ENCODE peak calls at places on chromosome 17, in eight cellular contexts. U, S, D, H, Z, J, F and I are unnamed samples.

GRCh38 chr17:57782642-57783337 is 37.7 kb upstream of the CCDC182 start:
- DNase-seq in J (no peak), Z (no peak), F (no peak), U (no peak), H (peak; percentile 57), D (no peak), S (no peak), I (no peak)

GRCh38 chr17:82204831-82205719 is 7.6 kb downstream of the CCDC57 start:
- DNase-seq in D (peak; percentile 84), H (peak; percentile 61), F (no peak), U (peak; percentile 63), J (peak; percentile 95), Z (no peak), S (no peak), I (no peak)

GRCh38 chr17:57972151-57972550 is 15.9 kb downstream of the VEZF1 start:
- DNase-seq in J (no peak), H (no peak), Z (no peak), D (no peak), U (no peak), S (no peak), F (no peak), I (no peak)

GRCh38 chr17:68684860-68685493 is 83.8 kb upstream of the FAM20A start:
- DNase-seq in H (no peak), S (peak; percentile 31), U (peak; percentile 70), J (peak; percentile 54), Z (no peak), D (no peak), F (no peak), I (no peak)

GRCh38 chr17:68085751-68086445 is 50.4 kb downstream of the KPNA2 start:
- DNase-seq in U (no peak), H (no peak), J (no peak), Z (peak; percentile 85), F (no peak), D (no peak), S (no peak), I (no peak)

GRCh38 chr17:28849281-28849680 is 5.5 kb upstream of the ERAL1 start:
- DNase-seq in J (peak; percentile 33), F (no peak), D (no peak), S (no peak), U (no peak), H (no peak), Z (no peak), I (no peak)

GRCh38 chr17:489758-490329 is 137.2 kb upstream of the RPH3AL start:
- DNase-seq in S (no peak), U (peak; percentile 57), D (peak; percentile 66), F (peak; percentile 38), J (peak; percentile 75), Z (peak; percentile 51), H (peak; percentile 76), I (no peak)

GRCh38 chr17:67754001-67754400 is 36.3 kb downstream of the NOL11 start:
- DNase-seq in U (no peak), Z (no peak), F (no peak), S (no peak), H (no peak), J (no peak), D (no peak), I (no peak)

GRCh38 chr17:80071116-80071980 is 30.0 kb upstream of the GAA start:
- DNase-seq in H (peak; percentile 90), Z (peak; percentile 54), J (peak; percentile 56), U (peak; percentile 75), D (no peak), F (peak; percentile 72), S (peak; percentile 52), I (peak; percentile 43)

GRCh38 chr17:80426671-80427326 is 11.8 kb downstream of the ENDOV start:
- DNase-seq in Z (peak; percentile 66), S (peak; percentile 61), H (peak; percentile 88), U (peak; percentile 68), D (peak; percentile 72), F (peak; percentile 62), J (peak; percentile 83), I (peak; percentile 66)

GRCh38 chr17:50533720-50534148 is 1.2 kb downstream of the EPN3 start:
- DNase-seq in F (peak; percentile 61), D (no peak), U (peak; percentile 77), S (no peak), H (peak; percentile 95), J (peak; percentile 54), Z (peak; percentile 94), I (peak; percentile 79)
- H3K4me3 ChIP-seq in F (peak overlapping the region; percentile 10), D (no peak overlapping the region), U (no peak overlapping the region), S (no peak overlapping the region), H (no peak overlapping the region), J (peak overlapping the region; percentile 52), Z (peak overlapping the region; percentile 57), I (peak overlapping the region; percentile 71)

DNA sequence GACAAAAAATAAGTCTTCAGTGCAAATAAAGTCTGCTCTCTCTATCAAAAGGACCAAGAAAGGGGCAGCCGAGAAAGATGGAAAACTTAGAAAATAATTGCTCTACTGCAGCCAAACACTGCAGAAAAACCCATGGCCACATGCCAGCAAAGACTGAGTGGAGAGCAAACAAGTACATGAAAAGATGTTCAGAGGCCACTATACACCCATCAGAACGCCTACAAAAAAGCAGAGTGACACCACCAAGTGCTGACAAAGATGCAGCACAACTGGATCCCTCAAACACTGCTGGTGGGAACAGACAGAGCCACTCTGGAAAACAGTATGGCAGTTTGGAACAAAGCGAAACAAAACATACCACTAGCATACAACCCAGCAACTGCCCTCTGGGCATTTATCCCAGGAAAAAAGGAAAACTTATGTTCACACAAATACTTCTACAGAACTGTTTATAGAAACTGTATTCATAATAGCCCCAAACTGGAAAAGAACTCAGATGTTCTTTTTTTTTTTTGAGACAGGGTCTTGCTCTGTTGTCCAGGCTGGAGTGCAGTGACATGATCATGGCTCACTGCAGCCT is 36.7 kb downstream of the KIAA0753 start:
- DNase-seq in H (peak; percentile 66), S (peak; percentile 22), J (no peak), D (no peak), F (peak; percentile 19), U (peak; percentile 36), Z (no peak), I (no peak)
- H3K27ac ChIP-seq in H (no peak overlapping the region), S (no peak overlapping the region), J (no peak overlapping the region), D (no peak overlapping the region), F (no peak overlapping the region), U (no peak overlapping the region), Z (no peak overlapping the region), I (no peak overlapping the region)

DNA sequence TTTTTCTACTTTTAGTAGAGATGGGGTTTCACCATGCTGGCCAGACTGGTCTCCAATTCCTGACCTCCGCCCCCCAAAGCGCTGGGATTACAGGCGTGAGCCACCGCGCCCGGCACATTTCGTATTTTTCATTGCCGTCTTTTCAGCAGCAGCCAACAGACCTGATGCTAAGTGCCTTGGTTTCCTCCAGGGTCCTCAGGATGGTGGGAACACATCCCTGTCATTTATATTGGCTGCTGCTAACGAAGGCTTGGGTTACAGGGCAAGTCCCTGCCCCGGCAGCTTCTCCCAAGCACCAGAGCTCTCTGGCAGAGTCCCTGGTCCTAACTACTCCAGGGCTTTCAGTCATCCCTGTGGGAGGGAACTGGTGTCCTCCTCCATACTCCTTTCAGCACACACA is 1.5 kb upstream of the RNF157 start:
- DNase-seq in U (no peak), F (no peak), D (no peak), Z (no peak), H (no peak), J (no peak), S (no peak), I (no peak)
- H3K27me3 ChIP-seq in U (peaks cover 29% of the 10 kb centered on the region), F (peaks cover 55% of the 10 kb centered on the region), D (no peaks in the 10 kb centered on the region), Z (no peaks in the 10 kb centered on the region), H (no peaks in the 10 kb centered on the region), J (peaks cover 37% of the 10 kb centered on the region), S (peaks cover 68% of the 10 kb centered on the region), I (no peaks in the 10 kb centered on the region)

DNA sequence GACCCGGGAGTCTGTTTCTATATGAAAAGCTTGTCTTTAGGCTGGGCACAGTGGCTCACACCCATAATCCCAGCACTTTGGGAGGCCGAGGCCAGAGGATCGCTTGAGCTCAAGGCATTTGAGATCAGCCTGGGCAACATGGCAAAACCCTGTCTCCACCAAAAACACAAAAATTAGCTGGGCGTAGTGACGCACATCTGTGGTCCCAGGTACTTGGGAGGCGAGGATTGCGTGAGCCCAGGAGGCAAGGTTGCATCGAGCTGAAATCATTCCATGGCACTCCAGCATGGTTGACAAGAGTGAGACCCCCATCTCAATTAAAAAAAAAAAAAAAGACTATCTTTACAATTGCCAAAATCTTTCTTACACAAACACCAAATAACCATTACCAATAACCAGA is 22.7 kb upstream of the RFFL start:
- DNase-seq in S (no peak), J (no peak), U (no peak), Z (no peak), D (no peak), F (no peak), H (no peak), I (no peak)
- H3K4me3 ChIP-seq in S (no peak overlapping the region), J (no peak overlapping the region), U (no peak overlapping the region), Z (no peak overlapping the region), D (no peak overlapping the region), F (no peak overlapping the region), H (no peak overlapping the region), I (no peak overlapping the region)

GRCh38 chr17:2949469-2950044 is 113.8 kb downstream of the OR1D5 start:
- DNase-seq in J (peak; percentile 94), U (peak; percentile 59), D (peak; percentile 56), F (no peak), Z (peak; percentile 68), H (peak; percentile 76), S (no peak), I (no peak)
- H3K27ac ChIP-seq in J (no peak overlapping the region), U (no peak overlapping the region), D (no peak overlapping the region), F (no peak overlapping the region), Z (no peak overlapping the region), H (no peak overlapping the region), S (no peak overlapping the region), I (no peak overlapping the region)